ENCODE peak calls at places on chromosomes 11 and 22, in ten cellular contexts. One of them, this sample, is unnamed.
A peak's percentile ranks its signal among the peaks of the same experiment; 100 is the strongest.

GRCh38 chr11:111694851-111695250 is 71.3 kb downstream of the PPP2R1B start:
- DNase-seq in germinal center: peak; percentile 12
- DNase-seq in stimulated activated CD4-positive, alpha-beta T cell treated with anti-CD3 and anti-CD28 coated beads, Interleukin-12 subunit alpha, Interleukin-12 subunit beta, amount 100 ng/mL, for 48 hours: no peak
- DNase-seq in amniotic stem cell: no peak
- DNase-seq in hippocampal formation: no peak
- DNase-seq in HS-5: peak; percentile 61
- DNase-seq in brain microvascular endothelial cell: peak; percentile 96
- DNase-seq in activated CD4-positive, alpha-beta T cell treated with anti-CD3 and anti-CD28 coated beads for 24 hours: no peak
- DNase-seq in MM.1S: no peak
- DNase-seq in effector memory CD8-positive, alpha-beta T cell: no peak
- DNase-seq in this sample: peak; percentile 31

GRCh38 chr11:32426819-32427615 is 8.3 kb downstream of the WT1 start:
- DNase-seq in stimulated activated CD4-positive, alpha-beta T cell treated with anti-CD3 and anti-CD28 coated beads, Interleukin-12 subunit alpha, Interleukin-12 subunit beta, amount 100 ng/mL, for 48 hours: no peak
- DNase-seq in activated CD4-positive, alpha-beta T cell treated with anti-CD3 and anti-CD28 coated beads for 24 hours: no peak
- DNase-seq in hippocampal formation: no peak
- DNase-seq in MM.1S: no peak
- DNase-seq in germinal center: no peak
- DNase-seq in amniotic stem cell: no peak
- DNase-seq in effector memory CD8-positive, alpha-beta T cell: no peak
- DNase-seq in brain microvascular endothelial cell: no peak
- DNase-seq in HS-5: no peak
- DNase-seq in this sample: no peak

GRCh38 chr22:38352436-38352835 is 35.2 kb upstream of the CSNK1E start:
- DNase-seq in HS-5: no peak
- DNase-seq in activated CD4-positive, alpha-beta T cell treated with anti-CD3 and anti-CD28 coated beads for 24 hours: no peak
- DNase-seq in MM.1S: no peak
- DNase-seq in hippocampal formation: no peak
- DNase-seq in effector memory CD8-positive, alpha-beta T cell: no peak
- DNase-seq in brain microvascular endothelial cell: no peak
- DNase-seq in amniotic stem cell: no peak
- DNase-seq in stimulated activated CD4-positive, alpha-beta T cell treated with anti-CD3 and anti-CD28 coated beads, Interleukin-12 subunit alpha, Interleukin-12 subunit beta, amount 100 ng/mL, for 48 hours: no peak
- DNase-seq in germinal center: no peak
- DNase-seq in this sample: no peak

GRCh38 chr22:50524664-50525103 is 714 bp downstream of the SCO2 start:
- DNase-seq in amniotic stem cell: no peak
- DNase-seq in MM.1S: peak; percentile 36
- DNase-seq in activated CD4-positive, alpha-beta T cell treated with anti-CD3 and anti-CD28 coated beads for 24 hours: no peak
- DNase-seq in germinal center: no peak
- DNase-seq in hippocampal formation: no peak
- DNase-seq in brain microvascular endothelial cell: no peak
- DNase-seq in HS-5: no peak
- DNase-seq in effector memory CD8-positive, alpha-beta T cell: no peak
- DNase-seq in stimulated activated CD4-positive, alpha-beta T cell treated with anti-CD3 and anti-CD28 coated beads, Interleukin-12 subunit alpha, Interleukin-12 subunit beta, amount 100 ng/mL, for 48 hours: no peak
- DNase-seq in this sample: no peak

GRCh38 chr11:119376197-119376847 is 5.2 kb downstream of the USP2 start:
- DNase-seq in MM.1S: no peak
- DNase-seq in stimulated activated CD4-positive, alpha-beta T cell treated with anti-CD3 and anti-CD28 coated beads, Interleukin-12 subunit alpha, Interleukin-12 subunit beta, amount 100 ng/mL, for 48 hours: no peak
- DNase-seq in hippocampal formation: peak; percentile 95
- DNase-seq in brain microvascular endothelial cell: no peak
- DNase-seq in activated CD4-positive, alpha-beta T cell treated with anti-CD3 and anti-CD28 coated beads for 24 hours: no peak
- DNase-seq in germinal center: no peak
- DNase-seq in HS-5: no peak
- DNase-seq in effector memory CD8-positive, alpha-beta T cell: no peak
- DNase-seq in amniotic stem cell: no peak
- DNase-seq in this sample: no peak

GRCh38 chr22:36817429-36817783 is 571 bp upstream of the PVALB start:
- DNase-seq in brain microvascular endothelial cell: no peak
- DNase-seq in MM.1S: no peak
- DNase-seq in germinal center: no peak
- DNase-seq in HS-5: no peak
- DNase-seq in activated CD4-positive, alpha-beta T cell treated with anti-CD3 and anti-CD28 coated beads for 24 hours: no peak
- DNase-seq in hippocampal formation: no peak
- DNase-seq in stimulated activated CD4-positive, alpha-beta T cell treated with anti-CD3 and anti-CD28 coated beads, Interleukin-12 subunit alpha, Interleukin-12 subunit beta, amount 100 ng/mL, for 48 hours: no peak
- DNase-seq in effector memory CD8-positive, alpha-beta T cell: no peak
- DNase-seq in amniotic stem cell: no peak
- DNase-seq in this sample: no peak

GRCh38 chr22:44338183-44338812 is 25.5 kb upstream of the SHISAL1 start:
- DNase-seq in germinal center: no peak
- DNase-seq in stimulated activated CD4-positive, alpha-beta T cell treated with anti-CD3 and anti-CD28 coated beads, Interleukin-12 subunit alpha, Interleukin-12 subunit beta, amount 100 ng/mL, for 48 hours: no peak
- DNase-seq in HS-5: no peak
- DNase-seq in MM.1S: no peak
- DNase-seq in activated CD4-positive, alpha-beta T cell treated with anti-CD3 and anti-CD28 coated beads for 24 hours: no peak
- DNase-seq in amniotic stem cell: no peak
- DNase-seq in brain microvascular endothelial cell: no peak
- DNase-seq in effector memory CD8-positive, alpha-beta T cell: no peak
- DNase-seq in hippocampal formation: no peak
- DNase-seq in this sample: no peak

GRCh38 chr22:42928969-42929837 is 72.1 kb upstream of the ARFGAP3 start:
- DNase-seq in HS-5: no peak
- DNase-seq in effector memory CD8-positive, alpha-beta T cell: no peak
- DNase-seq in brain microvascular endothelial cell: no peak
- DNase-seq in MM.1S: no peak
- DNase-seq in germinal center: no peak
- DNase-seq in amniotic stem cell: no peak
- DNase-seq in hippocampal formation: no peak
- DNase-seq in activated CD4-positive, alpha-beta T cell treated with anti-CD3 and anti-CD28 coated beads for 24 hours: no peak
- DNase-seq in stimulated activated CD4-positive, alpha-beta T cell treated with anti-CD3 and anti-CD28 coated beads, Interleukin-12 subunit alpha, Interleukin-12 subunit beta, amount 100 ng/mL, for 48 hours: no peak
- DNase-seq in this sample: no peak

GRCh38 chr22:16866167-16866566 is 41.0 kb upstream of the XKR3 start:
- DNase-seq in MM.1S: no peak
- DNase-seq in hippocampal formation: no peak
- DNase-seq in brain microvascular endothelial cell: no peak
- DNase-seq in amniotic stem cell: no peak
- DNase-seq in effector memory CD8-positive, alpha-beta T cell: no peak
- DNase-seq in activated CD4-positive, alpha-beta T cell treated with anti-CD3 and anti-CD28 coated beads for 24 hours: no peak
- DNase-seq in germinal center: no peak
- DNase-seq in stimulated activated CD4-positive, alpha-beta T cell treated with anti-CD3 and anti-CD28 coated beads, Interleukin-12 subunit alpha, Interleukin-12 subunit beta, amount 100 ng/mL, for 48 hours: no peak
- DNase-seq in HS-5: peak; percentile 79
- DNase-seq in this sample: peak; percentile 68

GRCh38 chr22:24379536-24379935 is 47.9 kb upstream of the ADORA2A start:
- DNase-seq in amniotic stem cell: no peak
- DNase-seq in hippocampal formation: no peak
- DNase-seq in germinal center: no peak
- DNase-seq in HS-5: peak; percentile 56
- DNase-seq in effector memory CD8-positive, alpha-beta T cell: no peak
- DNase-seq in activated CD4-positive, alpha-beta T cell treated with anti-CD3 and anti-CD28 coated beads for 24 hours: no peak
- DNase-seq in stimulated activated CD4-positive, alpha-beta T cell treated with anti-CD3 and anti-CD28 coated beads, Interleukin-12 subunit alpha, Interleukin-12 subunit beta, amount 100 ng/mL, for 48 hours: no peak
- DNase-seq in brain microvascular endothelial cell: no peak
- DNase-seq in MM.1S: no peak
- DNase-seq in this sample: no peak

GRCh38 chr11:17972987-17973386 is 39.9 kb downstream of the SERGEF start:
- DNase-seq in hippocampal formation: peak; percentile 34
- DNase-seq in stimulated activated CD4-positive, alpha-beta T cell treated with anti-CD3 and anti-CD28 coated beads, Interleukin-12 subunit alpha, Interleukin-12 subunit beta, amount 100 ng/mL, for 48 hours: no peak
- DNase-seq in activated CD4-positive, alpha-beta T cell treated with anti-CD3 and anti-CD28 coated beads for 24 hours: no peak
- DNase-seq in brain microvascular endothelial cell: peak; percentile 59
- DNase-seq in amniotic stem cell: peak; percentile 73
- DNase-seq in germinal center: no peak
- DNase-seq in effector memory CD8-positive, alpha-beta T cell: no peak
- DNase-seq in HS-5: peak; percentile 64
- DNase-seq in MM.1S: no peak
- DNase-seq in this sample: peak; percentile 39

GRCh38 chr11:8192896-8193209 is 24.0 kb upstream of the RIC3 start:
- DNase-seq in MM.1S: no peak
- DNase-seq in germinal center: no peak
- DNase-seq in effector memory CD8-positive, alpha-beta T cell: no peak
- DNase-seq in stimulated activated CD4-positive, alpha-beta T cell treated with anti-CD3 and anti-CD28 coated beads, Interleukin-12 subunit alpha, Interleukin-12 subunit beta, amount 100 ng/mL, for 48 hours: no peak
- DNase-seq in hippocampal formation: no peak
- DNase-seq in amniotic stem cell: no peak
- DNase-seq in activated CD4-positive, alpha-beta T cell treated with anti-CD3 and anti-CD28 coated beads for 24 hours: no peak
- DNase-seq in brain microvascular endothelial cell: no peak
- DNase-seq in HS-5: no peak
- DNase-seq in this sample: peak; percentile 3

GRCh38 chr11:102573851-102574250 is 43.3 kb upstream of the MMP7 start:
- DNase-seq in effector memory CD8-positive, alpha-beta T cell: no peak
- DNase-seq in activated CD4-positive, alpha-beta T cell treated with anti-CD3 and anti-CD28 coated beads for 24 hours: no peak
- DNase-seq in amniotic stem cell: no peak
- DNase-seq in hippocampal formation: no peak
- DNase-seq in stimulated activated CD4-positive, alpha-beta T cell treated with anti-CD3 and anti-CD28 coated beads, Interleukin-12 subunit alpha, Interleukin-12 subunit beta, amount 100 ng/mL, for 48 hours: no peak
- DNase-seq in MM.1S: no peak
- DNase-seq in HS-5: no peak
- DNase-seq in brain microvascular endothelial cell: no peak
- DNase-seq in germinal center: no peak
- DNase-seq in this sample: no peak

GRCh38 chr11:33930317-33931021 is 38.6 kb upstream of the LMO2 start:
- DNase-seq in amniotic stem cell: no peak
- DNase-seq in activated CD4-positive, alpha-beta T cell treated with anti-CD3 and anti-CD28 coated beads for 24 hours: no peak
- DNase-seq in germinal center: no peak
- DNase-seq in HS-5: no peak
- DNase-seq in MM.1S: no peak
- DNase-seq in stimulated activated CD4-positive, alpha-beta T cell treated with anti-CD3 and anti-CD28 coated beads, Interleukin-12 subunit alpha, Interleukin-12 subunit beta, amount 100 ng/mL, for 48 hours: no peak
- DNase-seq in effector memory CD8-positive, alpha-beta T cell: no peak
- DNase-seq in brain microvascular endothelial cell: no peak
- DNase-seq in hippocampal formation: peak; percentile 18
- DNase-seq in this sample: no peak

This sample was measured in HS-27A.